ENCODE peak calls at places on chromosomes 7 and 10, in seven cellular contexts. T, M, J, Z, U, C and Q are unnamed samples.

GRCh38 chr7:102111758-102112119 is 174.9 kb upstream of the SH2B2 start:
- DNase-seq in J (no peak), M (no peak), U (no peak), T (no peak), Z (no peak), C (no peak), Q (no peak)

GRCh38 chr7:41224063-41224763 is 478.7 kb downstream of the INHBA start:
- DNase-seq in J (no peak), U (no peak), M (no peak), Z (no peak), C (no peak), T (no peak), Q (peak)

GRCh38 chr7:29764227-29764626 is 42.1 kb upstream of the WIPF3 start:
- DNase-seq in Z (peak), M (no peak), C (no peak), J (peak), U (no peak), T (no peak), Q (no peak)

GRCh38 chr7:74371381-74372059 is 82.2 kb upstream of the GTF2IRD1 start:
- DNase-seq in T (no peak), M (peak), U (no peak), J (peak), C (no peak), Z (peak), Q (peak)

GRCh38 chr10:96502561-96503267 is 11.0 kb downstream of the TLL2 start:
- DNase-seq in T (no peak), U (no peak), J (no peak), C (no peak), Z (no peak), M (no peak), Q (peak)

GRCh38 chr7:50832744-50833143 is 50.0 kb upstream of the GRB10 start:
- DNase-seq in U (no peak), T (no peak), C (no peak), M (no peak), J (no peak), Z (no peak), Q (peak)

GRCh38 chr7:22561356-22561755 is 61.4 kb upstream of the STEAP1B start:
- DNase-seq in C (peak), M (no peak), J (no peak), T (no peak), U (peak), Z (peak), Q (peak)

GRCh38 chr7:49389866-49390265 is 383.6 kb upstream of the VWC2 start:
- DNase-seq in Z (no peak), T (no peak), J (peak), U (no peak), M (no peak), C (no peak), Q (no peak)

GRCh38 chr7:41792099-41792498 is 89.2 kb upstream of the INHBA start:
- DNase-seq in T (no peak), M (no peak), C (no peak), U (no peak), J (no peak), Z (no peak), Q (peak)

GRCh38 chr7:151592868-151593486 is 73.3 kb upstream of the RHEB start:
- DNase-seq in Z (no peak), M (no peak), T (no peak), U (no peak), J (no peak), C (peak), Q (peak)

GRCh38 chr7:37833107-37833817 is 15.1 kb upstream of the NME8 start:
- DNase-seq in T (peak), Z (peak), C (no peak), M (peak), J (peak), U (no peak), Q (peak)

GRCh38 chr7:36734731-36735130 is 10.4 kb upstream of the AOAH start:
- DNase-seq in C (no peak), M (no peak), T (no peak), J (no peak), U (no peak), Z (no peak), Q (no peak)

GRCh38 chr10:101310528-101311439 is 43.2 kb upstream of the BTRC start:
- DNase-seq in J (no peak), U (no peak), T (no peak), Z (peak), M (no peak), C (no peak), Q (no peak)

GRCh38 chr10:21488246-21488953 is 37.1 kb downstream of the SKIDA1 start:
- DNase-seq in U (no peak), J (no peak), Z (no peak), T (no peak), C (no peak), M (no peak), Q (no peak)

GRCh38 chr10:1420663-1421362 is 316.5 kb downstream of the ADARB2 start:
- DNase-seq in U (no peak), M (peak), J (peak), Z (peak), T (peak), C (no peak), Q (peak)

GRCh38 chr7:131555565-131556054 is 818 bp downstream of the PODXL start:
- DNase-seq in U (no peak), C (no peak), J (peak), T (no peak), Z (peak), M (peak), Q (no peak)

GRCh38 chr10:118950190-118950658 is 79.3 kb upstream of the NANOS1 start:
- DNase-seq in J (no peak), U (peak), C (no peak), T (no peak), M (no peak), Z (no peak), Q (peak)

GRCh38 chr7:69837387-69838068 is 239.3 kb downstream of the AUTS2 start:
- DNase-seq in Z (peak), C (no peak), M (no peak), J (no peak), T (no peak), U (no peak), Q (no peak)

GRCh38 chr10:76251773-76252617 is 820.6 kb downstream of the LRMDA start:
- DNase-seq in Z (no peak), C (no peak), M (no peak), J (no peak), T (no peak), U (no peak), Q (no peak)

GRCh38 chr7:69630292-69630691 is 32.0 kb downstream of the AUTS2 start:
- DNase-seq in U (no peak), T (no peak), Z (no peak), C (peak), J (no peak), M (peak), Q (peak)

GRCh38 chr7:94364816-94365215 is 29.9 kb upstream of the COL1A2 start:
- DNase-seq in M (no peak), Z (no peak), T (no peak), U (no peak), C (no peak), J (no peak), Q (no peak)

GRCh38 chr10:14684363-14684762 is 90.3 kb downstream of the FAM107B start:
- DNase-seq in J (no peak), M (no peak), Z (no peak), C (no peak), T (no peak), U (no peak), Q (no peak)

GRCh38 chr10:131997366-131998049 is 15.8 kb upstream of the BNIP3 start:
- DNase-seq in C (no peak), J (no peak), U (peak), Z (peak), M (no peak), T (no peak), Q (peak)

GRCh38 chr7:139095194-139095659 is 14.3 kb downstream of the ZC3HAV1 start:
- DNase-seq in T (peak), M (peak), U (no peak), J (no peak), C (no peak), Z (no peak), Q (no peak)

GRCh38 chr10:21649441-21649872 is 115.4 kb downstream of the MLLT10 start:
- DNase-seq in M (no peak), Z (no peak), C (no peak), J (no peak), T (no peak), U (no peak), Q (peak)

GRCh38 chr10:103542764-103543616 is 49.5 kb downstream of the NEURL1 start:
- DNase-seq in U (no peak), Z (peak), C (peak), M (peak), T (no peak), J (peak), Q (peak)

GRCh38 chr10:4384254-4384653 is 441.8 kb upstream of the AKR1E2 start:
- DNase-seq in U (no peak), T (no peak), C (peak), Z (no peak), M (no peak), J (no peak), Q (no peak)

GRCh38 chr10:75407716-75408511 is 6.3 kb upstream of the ZNF503 start:
- DNase-seq in M (no peak), U (peak), C (no peak), T (no peak), Z (peak), J (no peak), Q (no peak)

GRCh38 chr7:27834179-27834921 is 94.4 kb downstream of the TAX1BP1 start:
- DNase-seq in T (no peak), M (no peak), C (no peak), J (no peak), U (no peak), Z (no peak), Q (no peak)

GRCh38 chr10:47361293-47361692 is 13.1 kb downstream of the RBP3 start:
- DNase-seq in J (peak), T (no peak), C (no peak), M (peak), Z (peak), U (no peak), Q (peak)

GRCh38 chr10:114681542-114681941 is 23.5 kb upstream of the ABLIM1 start:
- DNase-seq in M (no peak), J (no peak), Z (no peak), T (no peak), U (no peak), C (no peak), Q (peak)